ENCODE peak calls at places on chromosomes 7 and 10, in six cellular contexts. M, O, A, V, E and L are unnamed samples.

GRCh38 chr10:6211341-6212265 is 8.9 kb downstream of the PFKFB3 start:
- DNase-seq in M (peak), O (peak), A (no peak), V (peak), E (no peak), L (peak)

GRCh38 chr7:42197391-42197790 is 39.6 kb downstream of the GLI3 start:
- DNase-seq in M (peak), O (no peak), A (peak), V (no peak), E (no peak), L (no peak)

GRCh38 chr7:98559958-98560357 is 57.1 kb upstream of the NPTX2 start:
- DNase-seq in M (no peak), O (peak), A (no peak), V (peak), E (peak), L (no peak)

GRCh38 chr7:121187676-121188075 is 141.1 kb upstream of the WNT16 start:
- DNase-seq in M (peak), O (no peak), A (peak), V (no peak), E (no peak), L (no peak)

GRCh38 chr10:52769966-52770365 is 2.6 kb downstream of the MBL2 start:
- DNase-seq in M (no peak), O (no peak), A (no peak), V (no peak), E (no peak), L (no peak)

GRCh38 chr7:28625446-28625845 is 213.1 kb downstream of the CREB5 start:
- DNase-seq in M (peak), O (no peak), A (no peak), V (no peak), E (no peak), L (no peak)

GRCh38 chr10:74156919-74157289 is 5.9 kb downstream of the ADK start:
- DNase-seq in M (peak), O (no peak), A (peak), V (no peak), E (no peak), L (no peak)

GRCh38 chr10:17113889-17114288 is 15.7 kb downstream of the CUBN start:
- DNase-seq in M (peak), O (no peak), A (no peak), V (no peak), E (no peak), L (no peak)

GRCh38 chr10:122565766-122566206 is 5.2 kb downstream of the DMBT1 start:
- DNase-seq in M (peak), O (peak), A (peak), V (peak), E (peak), L (peak)

GRCh38 chr10:19488592-19489280 is 327.5 kb upstream of the PLXDC2 start:
- DNase-seq in M (no peak), O (peak), A (peak), V (peak), E (peak), L (peak)

GRCh38 chr10:110793128-110793812 is 78.5 kb upstream of the PDCD4 start:
- DNase-seq in M (no peak), O (no peak), A (no peak), V (no peak), E (no peak), L (no peak)

GRCh38 chr7:100801833-100802568 is 25.3 kb downstream of the EPHB4 start:
- DNase-seq in M (peak), O (peak), A (peak), V (peak), E (no peak), L (no peak)

GRCh38 chr10:132100556-132101349 is 35.0 kb downstream of the JAKMIP3 start:
- DNase-seq in M (no peak), O (peak), A (no peak), V (no peak), E (no peak), L (no peak)

GRCh38 chr7:36154255-36155212 is 1.5 kb downstream of the EEPD1 start:
- DNase-seq in M (no peak), O (no peak), A (no peak), V (no peak), E (no peak), L (no peak)

GRCh38 chr10:37754538-37755323 is 102.7 kb downstream of the ZNF248 start:
- DNase-seq in M (no peak), O (no peak), A (no peak), V (peak), E (no peak), L (no peak)

GRCh38 chr7:24713039-24713793 is 44.0 kb downstream of the GSDME start:
- DNase-seq in M (no peak), O (no peak), A (no peak), V (no peak), E (no peak), L (no peak)

GRCh38 chr10:436911-437665 is 252.4 kb downstream of the DIP2C start:
- DNase-seq in M (no peak), O (peak), A (no peak), V (peak), E (no peak), L (no peak)

GRCh38 chr10:107733731-107734130 is 569.2 kb upstream of the SORCS1 start:
- DNase-seq in M (no peak), O (no peak), A (no peak), V (no peak), E (no peak), L (no peak)

GRCh38 chr10:80046629-80047441 is 31.6 kb upstream of the TMEM254 start:
- DNase-seq in M (peak), O (peak), A (peak), V (peak), E (peak), L (peak)

GRCh38 chr10:85922363-85923129 is 444.0 kb downstream of the GRID1 start:
- DNase-seq in M (no peak), O (no peak), A (no peak), V (no peak), E (no peak), L (no peak)

GRCh38 chr7:8982338-8982994 is 549.1 kb downstream of the NXPH1 start:
- DNase-seq in M (no peak), O (no peak), A (peak), V (peak), E (no peak), L (no peak)

GRCh38 chr10:6513509-6513908 is 66.6 kb downstream of the PRKCQ start:
- DNase-seq in M (no peak), O (no peak), A (no peak), V (peak), E (no peak), L (no peak)

GRCh38 chr7:71393661-71394060 is 261.7 kb downstream of the GALNT17 start:
- DNase-seq in M (no peak), O (no peak), A (no peak), V (no peak), E (no peak), L (no peak)

GRCh38 chr7:141915565-141915964 is 634 bp upstream of the OR9A4 start:
- DNase-seq in M (no peak), O (no peak), A (no peak), V (peak), E (no peak), L (no peak)

GRCh38 chr7:2157473-2158279 is 75.1 kb downstream of the MAD1L1 start:
- DNase-seq in M (peak), O (no peak), A (peak), V (no peak), E (no peak), L (no peak)

GRCh38 chr7:130985361-130985760 is 251.4 kb upstream of the KLF14 start:
- DNase-seq in M (no peak), O (no peak), A (no peak), V (no peak), E (no peak), L (no peak)

GRCh38 chr10:110680473-110681020 is 36.4 kb downstream of the RBM20 start:
- DNase-seq in M (no peak), O (no peak), A (no peak), V (no peak), E (no peak), L (no peak)

GRCh38 chr7:64872351-64872750 is 30.7 kb upstream of the ZNF273 start:
- DNase-seq in M (no peak), O (peak), A (no peak), V (no peak), E (no peak), L (no peak)

GRCh38 chr10:21720090-21720489 is 186.1 kb downstream of the MLLT10 start:
- DNase-seq in M (peak), O (no peak), A (no peak), V (peak), E (no peak), L (no peak)

GRCh38 chr10:521844-522243 is 167.6 kb downstream of the DIP2C start:
- DNase-seq in M (no peak), O (no peak), A (no peak), V (no peak), E (no peak), L (no peak)

GRCh38 chr7:16347461-16348192 is 73.7 kb downstream of the CRPPA start:
- DNase-seq in M (peak), O (no peak), A (peak), V (peak), E (no peak), L (no peak)

GRCh38 chr7:75937958-75938786 is 23.2 kb downstream of the POR start:
- DNase-seq in M (peak), O (no peak), A (peak), V (peak), E (no peak), L (no peak)

GRCh38 chr10:116110736-116111135 is 162.3 kb downstream of the GFRA1 start:
- DNase-seq in M (no peak), O (peak), A (no peak), V (no peak), E (no peak), L (no peak)

GRCh38 chr7:3436746-3437145 is 135.7 kb downstream of the SDK1 start:
- DNase-seq in M (peak), O (no peak), A (peak), V (no peak), E (no peak), L (no peak)

GRCh38 chr7:3439333-3440030 is 138.4 kb downstream of the SDK1 start:
- DNase-seq in M (peak), O (no peak), A (peak), V (peak), E (no peak), L (no peak)

GRCh38 chr7:3438352-3438751 is 137.3 kb downstream of the SDK1 start:
- DNase-seq in M (no peak), O (no peak), A (peak), V (no peak), E (no peak), L (no peak)

GRCh38 chr7:3436112-3436511 is 135.1 kb downstream of the SDK1 start:
- DNase-seq in M (no peak), O (no peak), A (no peak), V (no peak), E (no peak), L (no peak)

GRCh38 chr7:3437467-3437866 is 136.4 kb downstream of the SDK1 start:
- DNase-seq in M (no peak), O (no peak), A (no peak), V (no peak), E (no peak), L (no peak)
- H3K4ac ChIP-seq in M (peak), O (no peak), A (no peak), V (no peak), E (no peak), L (no peak)

DNA sequence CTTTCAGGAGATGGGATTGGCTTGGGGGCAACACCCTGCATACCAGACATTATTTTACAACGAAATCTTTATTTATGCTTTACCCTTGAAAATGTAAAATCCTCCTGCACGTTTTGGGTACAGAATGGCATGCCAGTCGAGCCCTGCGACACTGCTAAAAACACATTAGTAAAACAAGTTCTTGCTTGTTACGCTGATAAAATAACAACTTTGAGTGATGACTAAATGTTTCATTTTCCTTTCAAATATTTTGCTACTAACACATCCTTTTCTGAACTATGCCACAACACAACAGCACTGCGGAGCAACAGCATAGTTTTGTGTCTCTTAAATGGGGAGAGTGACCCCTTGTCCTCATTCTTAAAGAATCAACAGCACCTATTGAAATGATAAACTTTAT is 76.0 kb upstream of the SEMA3D start:
- DNase-seq in M (no peak), O (no peak), A (no peak), V (no peak), E (no peak), L (no peak)
- H2BK15ac ChIP-seq in M (no peak), O (no peak), A (no peak), V (no peak), E (no peak), L (no peak)

GRCh38 chr10:92573798-92574544 is at the start of gene IDE:
- DNase-seq in M (peak), O (peak), A (peak), V (peak), E (peak), L (peak)
- H3K4ac ChIP-seq in M (peak), O (no peak), A (peak), V (peak), E (no peak), L (no peak)

DNA sequence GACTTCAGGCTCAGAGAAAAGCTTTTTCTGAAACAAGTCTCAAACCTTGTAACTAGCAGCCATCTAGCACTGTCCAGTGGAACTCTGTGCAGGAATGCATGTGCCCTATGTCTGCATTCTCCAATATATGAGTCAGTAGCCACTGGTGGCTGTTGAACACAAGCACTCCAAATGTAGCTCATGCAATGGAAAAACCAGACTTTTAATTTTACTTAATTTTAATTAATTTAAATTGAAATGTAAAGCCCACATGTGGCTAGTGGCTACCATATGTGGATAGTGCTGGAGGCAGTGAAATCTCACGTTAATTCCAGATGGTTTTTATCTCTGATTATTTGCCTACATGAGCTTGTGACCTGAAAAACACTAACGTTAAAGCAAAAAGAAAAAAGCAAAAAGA is 225.1 kb downstream of the GATA3 start:
- DNase-seq in M (peak), O (no peak), A (peak), V (no peak), E (no peak), L (no peak)
- H2BK15ac ChIP-seq in M (no peak), O (no peak), A (no peak), V (no peak), E (no peak), L (no peak)

GRCh38 chr7:34041716-34042115 is 136.4 kb downstream of the BMPER start:
- DNase-seq in M (peak), O (no peak), A (no peak), V (no peak), E (no peak), L (no peak)

GRCh38 chr7:34036069-34036920 is 131.0 kb downstream of the BMPER start:
- DNase-seq in M (peak), O (no peak), A (peak), V (peak), E (no peak), L (no peak)

GRCh38 chr7:34034728-34035127 is 129.4 kb downstream of the BMPER start:
- DNase-seq in M (no peak), O (no peak), A (no peak), V (no peak), E (no peak), L (no peak)

GRCh38 chr7:34039033-34039432 is 133.7 kb downstream of the BMPER start:
- DNase-seq in M (peak), O (no peak), A (no peak), V (no peak), E (no peak), L (no peak)

GRCh38 chr7:34036972-34037792 is 131.8 kb downstream of the BMPER start:
- DNase-seq in M (no peak), O (no peak), A (no peak), V (no peak), E (no peak), L (no peak)
- H3K4ac ChIP-seq in M (no peak), O (no peak), A (no peak), V (no peak), E (no peak), L (no peak)

GRCh38 chr7:153258686-153259085 is 499.1 kb downstream of the ACTR3B start:
- DNase-seq in M (no peak), O (no peak), A (no peak), V (peak), E (no peak), L (no peak)
- H2BK15ac ChIP-seq in M (no peak), O (no peak), A (no peak), V (no peak), E (no peak), L (no peak)